ENCODE peak calls at places on chromosome 1, in ten cellular contexts. Y, R, L, X, F, D, S, K, N and J are unnamed samples.

GRCh38 chr1:30189818-30190480 is 533.4 kb downstream of the MATN1 start:
- DNase-seq in R (no peak), Y (no peak), K (no peak), F (no peak), D (no peak), L (no peak), S (no peak), N (no peak), X (no peak), J (no peak)

GRCh38 chr1:38546630-38547029 is 312.9 kb downstream of the RRAGC start:
- DNase-seq in X (no peak), F (no peak), K (no peak), S (no peak), R (no peak), D (peak), L (no peak), Y (no peak), N (no peak), J (no peak)

GRCh38 chr1:41917835-41918449 is 780 bp downstream of the HIVEP3 start:
- DNase-seq in F (no peak), K (no peak), Y (peak), R (peak), S (no peak), D (peak), L (no peak), N (no peak), X (no peak), J (peak)

GRCh38 chr1:14189381-14189780 is 409.1 kb upstream of the KAZN start:
- DNase-seq in F (no peak), D (no peak), N (no peak), X (no peak), S (no peak), R (no peak), K (no peak), L (no peak), Y (no peak), J (no peak)

GRCh38 chr1:243883551-243883950 is 33.5 kb upstream of the AKT3 start:
- DNase-seq in L (no peak), D (peak), N (no peak), K (no peak), S (no peak), R (no peak), F (no peak), X (peak), Y (peak), J (no peak)

GRCh38 chr1:14924455-14925325 is 228.9 kb upstream of the TMEM51 start:
- DNase-seq in K (no peak), Y (peak), D (peak), R (peak), L (no peak), S (no peak), N (peak), X (peak), F (peak), J (peak)

GRCh38 chr1:6475381-6476133 is 9.6 kb upstream of the TNFRSF25 start:
- DNase-seq in S (no peak), R (peak), D (no peak), K (no peak), F (peak), N (peak), X (peak), Y (peak), L (peak), J (peak)

GRCh38 chr1:165871311-165872067 is 44.1 kb downstream of the UCK2 start:
- DNase-seq in R (no peak), X (peak), Y (peak), D (peak), F (peak), N (no peak), S (no peak), K (no peak), L (no peak), J (no peak)

GRCh38 chr1:167489581-167490340 is 28.6 kb downstream of the CD247 start:
- DNase-seq in L (no peak), K (no peak), R (no peak), S (no peak), X (no peak), N (no peak), Y (no peak), D (no peak), F (no peak), J (no peak)

GRCh38 chr1:226656601-226657277 is 82.3 kb downstream of the ITPKB start:
- DNase-seq in N (no peak), K (peak), X (peak), S (no peak), Y (peak), L (no peak), F (no peak), D (peak), R (peak), J (no peak)

GRCh38 chr1:37041483-37041882 is 7.2 kb upstream of the GRIK3 start:
- DNase-seq in R (no peak), F (no peak), K (no peak), N (no peak), S (no peak), L (no peak), X (no peak), Y (no peak), D (no peak), J (no peak)

GRCh38 chr1:37038703-37039093 is 4.4 kb upstream of the GRIK3 start:
- DNase-seq in R (no peak), D (no peak), Y (no peak), L (no peak), S (no peak), K (no peak), N (no peak), X (no peak), F (no peak), J (no peak)

GRCh38 chr1:37040773-37041172 is 6.5 kb upstream of the GRIK3 start:
- DNase-seq in X (no peak), L (no peak), F (no peak), R (no peak), Y (no peak), N (no peak), K (no peak), D (no peak), S (no peak), J (no peak)

GRCh38 chr1:37043101-37043500 is 8.8 kb upstream of the GRIK3 start:
- DNase-seq in Y (no peak), F (no peak), X (no peak), L (no peak), R (no peak), N (no peak), S (no peak), K (no peak), D (no peak), J (no peak)

DNA sequence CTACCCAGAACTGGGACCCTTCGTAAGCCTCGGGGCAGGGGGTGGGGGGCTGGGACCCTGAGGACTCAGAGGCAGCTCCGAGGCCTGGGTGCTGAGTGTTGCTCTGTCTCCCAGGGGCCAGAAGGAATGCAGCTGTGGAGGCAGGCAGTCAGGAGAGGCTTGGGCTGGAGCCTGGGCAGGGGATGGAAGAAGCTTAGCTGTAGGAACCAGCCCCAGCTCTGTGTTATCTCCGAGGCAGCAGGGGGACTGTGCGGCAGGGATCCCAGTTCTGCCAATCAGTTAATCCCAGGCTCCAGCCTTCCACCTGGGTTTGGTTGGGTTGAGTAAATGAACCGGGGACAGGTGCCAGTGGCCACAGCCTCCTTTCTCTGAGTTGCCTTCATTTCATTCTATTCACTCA is 8.2 kb upstream of the GRIK3 start:
- DNase-seq in K (no peak), Y (no peak), R (no peak), F (no peak), N (no peak), L (no peak), S (no peak), X (no peak), D (no peak), J (no peak)
- TF ChIP-seq CTCF in K (no peak), Y (no peak), R (no peak), F (no peak), N (no peak), L (no peak), S (no peak), X (no peak), D (no peak), J (no peak)

DNA sequence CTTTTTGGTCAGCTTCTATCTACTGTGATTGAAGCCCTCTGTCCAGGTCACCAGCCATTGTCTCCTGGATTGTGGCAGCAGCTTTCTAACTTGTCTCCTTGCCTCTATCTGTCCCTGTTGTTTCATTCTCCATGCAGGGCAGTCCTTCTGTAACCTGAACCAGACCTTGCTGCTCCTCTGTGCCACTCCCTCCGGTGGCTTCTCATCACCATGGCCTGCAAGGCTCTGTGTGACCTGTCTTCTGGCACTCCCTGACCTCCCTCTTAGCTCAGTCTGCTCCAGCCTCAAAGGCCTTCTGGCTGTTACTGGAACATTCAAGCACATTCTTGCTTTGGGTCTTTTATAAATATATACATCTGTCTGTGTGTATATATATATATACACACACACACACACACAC is 21.0 kb upstream of the JUN start:
- DNase-seq in F (no peak), R (no peak), K (no peak), N (no peak), X (no peak), D (no peak), S (no peak), L (no peak), Y (no peak), J (no peak)
- TF ChIP-seq CTCF in F (no peak), R (no peak), K (no peak), N (no peak), X (no peak), D (no peak), S (no peak), L (no peak), Y (no peak), J (no peak)

DNA sequence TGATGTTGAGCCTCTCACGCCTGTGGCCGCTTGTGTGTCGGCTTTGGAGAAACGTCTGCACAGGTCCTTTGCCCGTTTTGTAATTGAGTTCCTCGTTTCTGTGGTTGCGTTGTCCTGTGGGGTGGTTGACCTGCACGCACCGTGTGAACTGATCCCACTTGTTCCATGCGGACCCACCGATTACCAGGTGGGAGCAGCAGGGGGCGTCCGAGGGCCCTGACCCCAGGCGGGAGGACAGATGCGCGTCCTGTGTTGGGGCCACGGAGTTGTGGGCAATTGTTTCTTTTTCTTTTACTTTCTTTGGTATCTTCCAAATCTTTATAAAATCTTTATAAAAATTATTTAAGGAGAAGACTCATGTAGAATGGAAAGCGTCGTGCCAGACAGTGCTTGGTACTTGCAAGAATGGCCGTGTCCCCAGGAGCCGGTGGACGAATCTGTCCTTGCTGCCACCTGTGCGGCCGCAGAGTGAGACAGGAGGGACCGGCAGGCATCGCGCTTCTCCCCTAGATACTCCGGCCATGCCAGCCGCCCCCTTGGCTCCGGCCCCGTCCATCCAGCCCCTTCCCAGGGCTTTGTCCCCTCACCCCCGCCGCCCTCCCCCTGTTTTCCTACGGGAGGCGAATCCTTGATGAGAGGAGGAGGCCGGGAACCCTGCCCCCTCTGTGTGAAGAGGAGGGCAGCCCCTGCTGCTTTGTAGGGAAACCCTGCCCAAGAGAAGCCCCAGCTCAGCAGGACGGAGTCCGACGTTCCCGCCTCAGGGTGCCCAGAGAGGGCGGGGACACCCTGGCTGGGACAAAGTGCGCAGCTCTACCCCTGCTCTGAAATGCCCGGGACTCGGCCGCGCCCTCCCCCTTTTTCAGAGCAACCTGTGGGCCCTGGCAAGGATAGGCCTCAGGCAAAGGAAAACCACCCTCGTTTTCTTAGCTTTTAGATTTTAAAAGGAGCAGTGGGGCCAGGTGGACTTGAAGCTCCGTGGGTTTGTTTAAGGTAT is 41.7 kb downstream of the PRKCZ start:
- DNase-seq in R (no peak), S (no peak), K (peak), X (no peak), D (no peak), L (no peak), F (peak), N (no peak), Y (no peak), J (no peak)
- TF ChIP-seq CTCF in R (peak), S (peak), K (peak), X (peak), D (peak), L (peak), F (peak), N (no peak), Y (no peak), J (peak)

DNA sequence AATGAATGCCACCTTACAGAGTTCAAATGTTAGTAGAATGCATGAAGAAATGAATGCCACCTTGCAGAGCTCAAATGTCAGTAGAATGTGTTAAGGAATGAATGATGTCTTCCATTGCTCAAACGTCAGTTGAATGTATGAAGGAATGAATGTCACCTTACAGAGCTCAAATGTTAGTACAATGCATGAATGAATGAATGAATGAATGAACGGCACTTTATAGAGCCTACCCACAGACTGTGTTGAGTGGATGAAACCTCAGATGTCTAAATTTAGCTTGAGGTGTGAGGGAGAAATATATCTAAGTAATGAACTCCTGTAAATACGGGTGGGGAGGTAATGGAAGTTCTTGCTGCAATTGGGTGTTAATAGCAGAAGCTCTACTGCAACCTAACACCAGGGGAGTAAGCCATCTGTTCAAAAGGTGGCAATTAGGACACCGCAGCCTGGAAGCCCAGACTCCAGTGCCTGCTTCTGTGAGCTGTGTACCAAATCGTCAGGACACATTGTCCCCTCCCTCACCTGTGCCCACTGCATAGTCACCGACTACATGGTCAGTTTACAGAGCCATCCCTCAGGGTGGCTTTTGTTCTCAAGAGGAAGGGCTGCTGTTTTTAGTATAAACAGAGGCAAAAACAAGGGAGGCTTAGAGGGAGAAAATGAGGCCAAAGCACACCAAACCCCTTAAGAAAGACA is 26.7 kb downstream of the SUSD4 start:
- DNase-seq in K (no peak), X (no peak), N (no peak), F (no peak), R (no peak), D (no peak), Y (no peak), L (no peak), S (no peak), J (no peak)
- TF ChIP-seq CTCF in K (no peak), X (no peak), N (no peak), F (no peak), R (no peak), D (no peak), Y (no peak), L (no peak), S (no peak), J (no peak)

GRCh38 chr1:185570962-185571361 is 163.2 kb upstream of the HMCN1 start:
- DNase-seq in R (no peak), N (no peak), K (no peak), D (peak), Y (peak), L (no peak), S (no peak), X (no peak), F (no peak), J (no peak)
- TF ChIP-seq CTCF in R (no peak), N (no peak), K (no peak), D (no peak), Y (no peak), L (no peak), S (no peak), X (no peak), F (no peak), J (no peak)

DNA sequence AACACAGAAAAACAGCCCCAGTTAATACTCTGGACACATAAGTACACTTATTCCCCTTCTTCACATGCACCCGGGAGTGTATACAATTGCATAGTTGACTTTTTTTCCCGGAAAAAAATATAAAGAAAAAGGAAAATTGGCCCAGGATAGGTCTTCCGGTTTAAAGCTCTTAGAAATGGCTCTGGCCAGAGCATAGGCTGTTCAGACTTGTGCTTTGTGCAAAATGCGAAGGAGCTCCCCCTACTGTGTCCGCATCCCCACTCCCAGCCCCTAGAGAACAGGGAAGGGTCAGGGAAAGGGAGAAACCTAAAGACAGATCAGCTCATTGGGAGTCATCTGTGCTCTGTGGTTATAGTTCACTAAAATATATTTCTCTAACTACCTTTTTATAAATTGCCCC is 5.5 kb upstream of the MTMR11 start:
- DNase-seq in Y (no peak), S (no peak), L (no peak), N (no peak), X (peak), K (no peak), F (no peak), R (no peak), D (peak), J (no peak)
- TF ChIP-seq CTCF in Y (peak), S (peak), L (peak), N (no peak), X (peak), K (no peak), F (peak), R (peak), D (peak), J (no peak)

GRCh38 chr1:104874044-104874443 is 1124.3 kb downstream of the AMY1C start:
- DNase-seq in F (no peak), N (no peak), S (no peak), R (no peak), L (no peak), X (no peak), D (no peak), K (no peak), Y (no peak), J (no peak)

DNA sequence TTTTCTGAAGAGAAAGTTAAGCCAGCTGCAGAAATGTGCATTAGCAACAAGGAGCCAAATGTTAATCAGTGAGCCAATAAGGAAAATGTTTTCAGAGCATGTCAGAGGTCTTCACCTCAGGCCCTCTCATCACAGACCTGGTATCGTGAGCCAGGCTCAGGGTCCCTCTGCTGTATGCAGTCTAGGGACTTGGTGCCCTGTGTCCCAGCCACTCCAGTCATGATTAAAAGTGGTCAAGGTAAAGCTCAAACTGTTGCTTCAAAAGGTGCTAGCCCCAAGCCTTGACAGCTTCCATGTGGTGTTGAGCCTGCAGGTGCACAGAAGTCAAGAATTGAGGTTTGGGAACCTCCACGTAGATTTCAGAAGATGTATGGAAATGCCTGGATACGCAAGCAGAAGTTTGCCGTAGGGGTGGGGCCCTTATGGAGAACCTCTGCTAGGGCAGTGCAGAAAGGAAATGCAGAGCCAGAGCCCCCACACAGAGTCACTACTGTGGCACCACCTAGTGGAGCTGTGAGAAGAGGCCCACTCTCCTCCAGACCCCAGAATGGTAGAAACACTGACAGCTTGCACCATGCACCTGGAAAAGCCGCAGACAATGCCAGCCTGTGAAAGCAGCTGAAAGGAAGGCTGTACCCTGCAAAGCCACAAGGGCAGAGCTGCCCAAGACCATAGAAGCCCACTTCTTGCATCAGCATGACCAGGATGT is 1128.7 kb downstream of the AMY1C start:
- DNase-seq in F (peak), Y (no peak), L (no peak), R (no peak), X (peak), D (no peak), N (no peak), S (no peak), K (no peak), J (no peak)
- TF ChIP-seq CTCF in F (peak), Y (no peak), L (no peak), R (no peak), X (peak), D (no peak), N (no peak), S (no peak), K (no peak), J (peak)

GRCh38 chr1:100151679-100152078 is 18.7 kb downstream of the TRMT13 start:
- DNase-seq in R (no peak), S (no peak), K (no peak), Y (no peak), D (no peak), L (no peak), F (no peak), N (no peak), X (no peak), J (no peak)
- TF ChIP-seq CTCF in R (no peak), S (no peak), K (no peak), Y (no peak), D (no peak), L (no peak), F (no peak), N (no peak), X (no peak), J (no peak)

DNA sequence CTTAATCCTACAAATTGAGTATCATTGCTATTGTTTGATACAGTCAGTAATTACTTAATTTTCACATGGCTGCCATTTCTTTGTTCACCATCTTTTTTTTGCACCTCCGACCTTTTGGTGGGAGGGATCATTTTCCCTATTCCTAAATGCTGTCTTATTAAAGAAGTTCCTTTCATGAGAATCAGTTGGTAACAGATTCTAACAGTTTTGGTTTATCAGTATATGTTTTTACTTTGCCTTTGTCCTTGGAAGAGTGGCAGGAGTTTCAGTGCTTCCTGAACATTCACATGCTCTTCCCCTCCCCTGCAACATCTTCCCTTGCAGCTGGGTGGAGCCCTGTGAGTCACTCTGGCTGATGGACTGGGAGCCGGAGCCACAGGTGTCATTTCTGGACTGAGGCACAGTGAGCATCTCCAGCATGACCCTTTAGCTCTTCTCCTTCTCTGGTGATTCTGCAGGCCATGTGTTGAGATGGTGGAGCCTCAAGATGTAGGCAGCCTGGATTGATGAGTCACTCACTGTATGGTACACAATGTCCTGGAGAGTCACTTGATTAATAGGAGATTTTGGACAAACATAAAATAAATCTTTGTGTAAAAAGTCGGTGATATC is 217.7 kb downstream of the URB2 start:
- DNase-seq in R (peak), K (no peak), N (peak), S (no peak), X (peak), F (peak), L (peak), D (no peak), Y (peak), J (no peak)
- TF ChIP-seq CTCF in R (peak), K (no peak), N (no peak), S (peak), X (peak), F (no peak), L (no peak), D (no peak), Y (peak), J (no peak)